ENCODE peak calls at places on chromosome 13, in six cellular contexts. Q is NB4, E is ascending aorta, P is lower leg skin, H is fibroblast of mammary gland, W is progenitor cell of endocrine pancreas. V is an unnamed sample.

GRCh38 chr13:46475586-46475991 is 77.4 kb upstream of the LRCH1 start:
- DNase-seq in P (peak; percentile 59), H (peak; percentile 89), E (no peak), W (no peak), Q (no peak), V (no peak)

GRCh38 chr13:20489185-20489820 is 36.4 kb downstream of the CRYL1 start:
- DNase-seq in W (no peak), E (no peak), Q (no peak), H (peak; percentile 56), P (peak; percentile 24), V (no peak)

GRCh38 chr13:33612641-33613638 is 205.0 kb upstream of the RFC3 start:
- DNase-seq in W (no peak), H (no peak), Q (no peak), P (no peak), E (no peak), V (no peak)

GRCh38 chr13:21435710-21436151 is 23.4 kb downstream of the ZDHHC20 start:
- DNase-seq in H (peak; percentile 91), Q (peak; percentile 68), P (peak; percentile 79), W (no peak), E (peak; percentile 16), V (peak; percentile 31)

GRCh38 chr13:46799139-46799538 is 2.2 kb upstream of the ESD start:
- DNase-seq in H (no peak), P (no peak), Q (peak; percentile 51), E (no peak), W (no peak), V (no peak)

GRCh38 chr13:83117046-83117445 is 765.2 kb downstream of the SLITRK1 start:
- DNase-seq in W (no peak), E (no peak), P (no peak), H (no peak), Q (no peak), V (no peak)

GRCh38 chr13:31951215-31951678 is 80.3 kb upstream of the FRY start:
- DNase-seq in E (peak; percentile 50), P (peak; percentile 63), Q (peak; percentile 94), H (peak; percentile 67), W (no peak), V (peak; percentile 65)

GRCh38 chr13:30431269-30431950 is 9.1 kb downstream of the UBE2L5 start:
- DNase-seq in H (peak; percentile 57), E (no peak), W (no peak), P (no peak), Q (no peak), V (no peak)

GRCh38 chr13:28719656-28720055 is 886 bp upstream of the SLC46A3 start:
- DNase-seq in E (no peak), Q (no peak), H (peak; percentile 68), W (no peak), P (no peak), V (no peak)

GRCh38 chr13:113927661-113928581 is 46.0 kb downstream of the C13orf46 start:
- DNase-seq in Q (no peak), E (no peak), W (no peak), P (peak; percentile 79), H (peak; percentile 99), V (peak; percentile 53)

GRCh38 chr13:73168226-73168992 is 109.6 kb downstream of the KLF5 start:
- DNase-seq in E (no peak), W (no peak), H (no peak), P (no peak), Q (no peak), V (no peak)

GRCh38 chr13:40370662-40371061 is 295.8 kb downstream of the FOXO1 start:
- DNase-seq in P (no peak), H (no peak), E (no peak), Q (no peak), W (no peak), V (no peak)

GRCh38 chr13:45207319-45207718 is 6.5 kb upstream of the KCTD4 start:
- DNase-seq in W (no peak), P (no peak), Q (no peak), H (no peak), E (no peak), V (no peak)

GRCh38 chr13:20952838-20953237 is 50.3 kb upstream of the XPO4 start:
- DNase-seq in Q (no peak), W (no peak), E (no peak), P (no peak), H (no peak), V (no peak)

DNA sequence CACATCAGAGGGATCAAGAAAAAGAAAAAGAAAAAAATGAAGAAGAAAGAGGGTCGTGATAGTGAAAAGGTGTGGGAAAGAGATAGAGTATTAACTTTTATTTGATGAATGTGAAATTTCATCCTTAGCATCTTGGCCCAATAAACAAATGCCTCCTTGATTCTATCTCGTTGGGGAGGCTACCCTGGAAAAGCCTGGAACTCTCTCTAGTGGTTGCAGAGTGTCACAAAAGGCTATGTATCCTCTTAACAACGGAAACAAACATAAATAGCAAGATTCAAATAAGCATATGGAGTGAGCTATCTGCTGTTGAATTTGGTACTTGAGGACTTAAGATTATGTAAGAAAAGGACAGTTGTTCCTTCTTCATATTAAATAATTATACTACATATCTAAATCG is 557.4 kb downstream of the DCT start:
- DNase-seq in Q (no peak), E (no peak), W (no peak), P (no peak), H (no peak), V (no peak)
- TF ChIP-seq CTCF in Q (no peak), E (no peak), W (no peak), P (no peak), H (no peak), V (no peak)

GRCh38 chr13:110312669-110313031 is 5.6 kb downstream of the COL4A2 start:
- DNase-seq in Q (peak; percentile 8), W (no peak), H (peak; percentile 73), P (no peak), E (no peak), V (no peak)
- TF ChIP-seq CTCF in Q (no peak), W (no peak), H (no peak), P (no peak), E (no peak), V (no peak)

DNA sequence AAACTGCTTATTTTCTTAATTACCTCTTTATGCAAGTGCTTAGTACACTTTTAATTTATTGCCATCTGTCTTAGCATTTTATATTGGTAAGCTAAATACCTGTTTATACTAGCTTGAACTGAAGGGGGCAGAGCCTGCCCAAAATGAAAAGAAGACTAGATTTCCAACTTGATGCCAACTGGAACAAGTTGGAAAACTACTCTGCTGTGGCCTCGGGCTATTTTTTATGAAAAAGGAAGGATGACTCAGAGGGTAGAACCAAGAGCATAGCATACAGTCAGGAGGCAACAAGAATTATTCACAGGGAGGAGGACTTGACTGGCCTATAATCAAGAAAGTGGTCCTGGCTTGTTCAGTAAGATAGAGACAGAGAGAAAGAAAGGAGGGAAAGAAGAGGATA is 150.3 kb downstream of the NDFIP2 start:
- DNase-seq in E (no peak), P (peak; percentile 65), Q (peak; percentile 6), H (peak; percentile 73), W (no peak), V (no peak)
- TF ChIP-seq CTCF in E (no peak), P (no peak), Q (peak; percentile 1), H (peak; percentile 24), W (peak; percentile 16), V (peak; percentile 55)

GRCh38 chr13:79779061-79779460 is 298.1 kb downstream of the NDFIP2 start:
- DNase-seq in W (no peak), E (no peak), H (no peak), Q (no peak), P (no peak), V (no peak)

GRCh38 chr13:79777504-79777903 is 296.5 kb downstream of the NDFIP2 start:
- DNase-seq in W (no peak), H (no peak), P (no peak), Q (no peak), E (no peak), V (no peak)

GRCh38 chr13:79772811-79773210 is 291.9 kb downstream of the NDFIP2 start:
- DNase-seq in Q (no peak), P (no peak), W (no peak), H (no peak), E (no peak), V (no peak)

GRCh38 chr13:79776538-79776937 is 295.6 kb downstream of the NDFIP2 start:
- DNase-seq in W (no peak), E (no peak), P (no peak), H (peak; percentile 27), Q (peak; percentile 15), V (no peak)

DNA sequence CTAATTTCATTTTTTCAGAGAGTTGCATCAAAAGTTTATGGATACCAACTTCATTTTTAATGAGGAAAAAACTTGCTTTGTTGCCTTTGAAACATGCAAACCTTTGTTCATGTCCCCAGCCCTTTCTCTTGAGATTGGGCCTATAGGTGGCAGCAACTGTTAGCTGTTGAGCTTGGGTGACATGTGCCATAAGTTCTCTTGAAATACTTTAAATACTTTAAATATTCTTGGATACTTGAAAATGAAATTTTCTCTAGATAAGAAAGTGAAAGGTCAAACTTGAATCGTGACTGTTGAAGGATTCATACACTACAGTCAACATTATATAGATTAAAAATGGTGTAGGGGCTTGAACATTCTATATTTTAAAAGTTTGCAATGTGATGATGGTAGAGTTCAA is 294.9 kb downstream of the NDFIP2 start:
- DNase-seq in Q (peak; percentile 58), H (peak; percentile 80), E (no peak), P (no peak), W (no peak), V (no peak)
- TF ChIP-seq CTCF in Q (peak; percentile 67), H (peak; percentile 80), E (peak; percentile 22), P (no peak), W (peak; percentile 71), V (peak; percentile 75)

DNA sequence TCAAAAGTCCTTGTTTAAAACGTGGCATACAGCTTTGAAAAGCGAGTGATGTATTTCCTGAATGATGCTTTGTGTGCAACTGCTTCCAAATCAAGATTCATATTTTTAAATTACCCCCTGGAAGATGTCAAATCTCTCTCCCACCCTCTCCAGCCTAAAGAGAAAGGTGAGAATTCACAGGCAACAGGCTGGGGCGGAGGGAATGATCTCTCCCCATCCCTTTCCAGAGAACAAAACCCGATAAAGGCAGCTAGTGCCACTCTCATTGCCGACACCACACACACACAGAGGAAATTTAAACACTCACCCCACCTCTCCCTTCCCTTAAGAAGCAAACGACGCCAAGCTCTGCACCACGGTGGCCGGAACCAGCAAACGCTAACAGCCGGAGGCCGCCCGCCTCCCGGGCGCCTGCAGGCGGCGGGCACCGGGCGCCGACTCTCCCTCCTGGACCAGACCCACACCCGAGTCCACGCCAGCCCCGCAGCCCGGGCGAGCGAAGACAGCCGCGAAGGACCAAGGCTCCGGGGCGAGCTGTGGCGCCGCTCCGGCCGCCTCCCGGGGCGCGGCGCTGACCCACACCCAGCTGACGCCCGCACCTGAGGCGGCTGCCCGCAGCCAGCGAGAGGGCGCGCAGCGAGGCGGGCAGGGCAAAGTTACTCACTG is 485 bp downstream of the LNX2 start:
- DNase-seq in Q (peak; percentile 68), E (no peak), W (no peak), H (peak; percentile 30), P (no peak), V (peak; percentile 38)
- TF ChIP-seq CTCF in Q (no peak), E (peak; percentile 47), W (no peak), H (no peak), P (no peak), V (peak; percentile 59)